ENCODE peak calls at places on chromosome 19, in seven cellular contexts. B is NCI-H748 treated with DMSO at 0.1 percent for 48 hours, D is cardiac fibroblast, G is fibroblast of villous mesenchyme, N is AG08396, I is cerebellum, S is hypothalamus. J is an unnamed sample.

GRCh38 chr19:57559008-57559403 is 657 bp downstream of the ZNF550 start:
- DNase-seq in B (no peak), D (peak), G (peak), N (peak), I (peak), S (no peak), J (no peak)

GRCh38 chr19:38429055-38429810 is 3.2 kb upstream of the RASGRP4 start:
- DNase-seq in B (no peak), D (no peak), G (no peak), N (no peak), I (no peak), S (no peak), J (no peak)

GRCh38 chr19:6639439-6639838 is 30.5 kb downstream of the TNFSF14 start:
- DNase-seq in B (no peak), D (peak), G (no peak), N (no peak), I (no peak), S (no peak), J (no peak)

GRCh38 chr19:50213925-50214324 is 10.5 kb downstream of the MYH14 start:
- DNase-seq in B (no peak), D (no peak), G (no peak), N (no peak), I (no peak), S (no peak), J (no peak)

GRCh38 chr19:21848706-21849105 is 12.7 kb upstream of the ZNF43 start:
- DNase-seq in B (no peak), D (no peak), G (no peak), N (peak), I (no peak), S (no peak), J (no peak)

GRCh38 chr19:30096596-30097370 is 154.7 kb downstream of the URI1 start:
- DNase-seq in B (no peak), D (no peak), G (no peak), N (no peak), I (no peak), S (no peak), J (no peak)

GRCh38 chr19:2770055-2771013 is 12.7 kb downstream of the SGTA start:
- DNase-seq in B (no peak), D (peak), G (no peak), N (peak), I (peak), S (no peak), J (no peak)

GRCh38 chr19:45340899-45341453 is 426 bp downstream of the KLC3 start:
- DNase-seq in B (no peak), D (peak), G (no peak), N (no peak), I (no peak), S (no peak), J (no peak)

GRCh38 chr19:3034845-3035541 is 5.9 kb upstream of the TLE2 start:
- DNase-seq in B (no peak), D (peak), G (peak), N (no peak), I (no peak), S (peak), J (peak)

GRCh38 chr19:33150852-33151518 is 19.1 kb downstream of the WDR88 start:
- DNase-seq in B (no peak), D (no peak), G (no peak), N (no peak), I (no peak), S (no peak), J (no peak)

GRCh38 chr19:8505680-8506401 is 3.4 kb upstream of the PRAM1 start:
- DNase-seq in B (peak), D (peak), G (peak), N (peak), I (peak), S (peak), J (peak)

GRCh38 chr19:15315101-15315500 is 17.2 kb downstream of the BRD4 start:
- DNase-seq in B (no peak), D (no peak), G (no peak), N (no peak), I (no peak), S (no peak), J (no peak)

GRCh38 chr19:45676851-45677263 is 8.8 kb downstream of the GIPR start:
- DNase-seq in B (no peak), D (no peak), G (no peak), N (peak), I (no peak), S (no peak), J (no peak)

GRCh38 chr19:38691938-38692457 is 44.5 kb downstream of the ACTN4 start:
- DNase-seq in B (no peak), D (peak), G (peak), N (peak), I (no peak), S (no peak), J (no peak)

GRCh38 chr19:50249636-50250035 is 46.2 kb downstream of the MYH14 start:
- DNase-seq in B (no peak), D (no peak), G (no peak), N (no peak), I (no peak), S (no peak), J (no peak)

GRCh38 chr19:940591-941291 is 14.9 kb downstream of the ARID3A start:
- DNase-seq in B (no peak), D (no peak), G (peak), N (peak), I (peak), S (peak), J (peak)

GRCh38 chr19:55116232-55117062 is 990 bp downstream of the PPP1R12C start:
- DNase-seq in B (peak), D (peak), G (peak), N (peak), I (peak), S (peak), J (no peak)

GRCh38 chr19:56839665-56840451 is 668 bp downstream of the PEG3 start:
- DNase-seq in B (no peak), D (no peak), G (peak), N (peak), I (peak), S (peak), J (peak)

GRCh38 chr19:6736169-6736916 is 1.0 kb downstream of the GPR108 start:
- DNase-seq in B (peak), D (peak), G (peak), N (peak), I (peak), S (peak), J (peak)

GRCh38 chr19:31356587-31357314 is 7.5 kb upstream of the TSHZ3 start:
- DNase-seq in B (no peak), D (no peak), G (no peak), N (no peak), I (no peak), S (peak), J (no peak)

GRCh38 chr19:6787393-6787792 is 14.9 kb downstream of the VAV1 start:
- DNase-seq in B (no peak), D (no peak), G (no peak), N (no peak), I (no peak), S (no peak), J (no peak)

GRCh38 chr19:35063940-35064818 is 22.7 kb downstream of the HPN start:
- DNase-seq in B (no peak), D (peak), G (peak), N (peak), I (no peak), S (no peak), J (no peak)

GRCh38 chr19:19171110-19171672 is 1.1 kb upstream of the MEF2B start:
- DNase-seq in B (no peak), D (no peak), G (no peak), N (no peak), I (no peak), S (no peak), J (no peak)

GRCh38 chr19:56076413-56076998 is 44.6 kb downstream of the ZNF787 start:
- DNase-seq in B (peak), D (peak), G (peak), N (peak), I (peak), S (peak), J (no peak)

GRCh38 chr19:41442473-41443360 is at the start of gene ERICH4:
- DNase-seq in B (no peak), D (no peak), G (no peak), N (no peak), I (no peak), S (no peak), J (no peak)